ENCODE peak calls at places on chromosome 16, in five cellular contexts. K, W, C, B and I are unnamed samples.

GRCh38 chr16:6021544-6021943 is 923.9 kb upstream of the EEF2KMT start:
- DNase-seq in K (no peak), W (no peak), C (no peak), B (no peak), I (no peak)

GRCh38 chr16:49499018-49499785 is 125.6 kb downstream of the C16orf78 start:
- DNase-seq in K (no peak), W (no peak), C (no peak), B (no peak), I (no peak)

GRCh38 chr16:68234188-68235104 is 1.5 kb downstream of the ESRP2 start:
- DNase-seq in K (no peak), W (peak), C (peak), B (no peak), I (peak)

GRCh38 chr16:14193316-14193871 is 122.3 kb downstream of the MRTFB start:
- DNase-seq in K (no peak), W (no peak), C (no peak), B (peak), I (no peak)

GRCh38 chr16:2740476-2740875 is 12.0 kb upstream of the SRRM2 start:
- DNase-seq in K (no peak), W (no peak), C (no peak), B (no peak), I (no peak)

GRCh38 chr16:66093217-66093616 is 273.3 kb upstream of the CDH5 start:
- DNase-seq in K (no peak), W (no peak), C (no peak), B (no peak), I (no peak)

GRCh38 chr16:57807252-57807967 is 5.1 kb upstream of the KIFC3 start:
- DNase-seq in K (no peak), W (no peak), C (no peak), B (no peak), I (no peak)

GRCh38 chr16:57235128-57236092 is 9.6 kb upstream of the ARL2BP start:
- DNase-seq in K (peak), W (peak), C (no peak), B (no peak), I (no peak)

GRCh38 chr16:927406-927805 is 43.4 kb downstream of the LMF1 start:
- DNase-seq in K (no peak), W (no peak), C (no peak), B (no peak), I (no peak)

GRCh38 chr16:82699711-82700495 is 73.1 kb downstream of the CDH13 start:
- DNase-seq in K (no peak), W (no peak), C (no peak), B (no peak), I (no peak)

GRCh38 chr16:31284926-31285325 is 25.2 kb downstream of the ITGAM start:
- DNase-seq in K (no peak), W (peak), C (no peak), B (no peak), I (no peak)

GRCh38 chr16:31291376-31291775 is 31.6 kb downstream of the ITGAM start:
- DNase-seq in K (no peak), W (no peak), C (no peak), B (no peak), I (no peak)

GRCh38 chr16:31286421-31287032 is 26.8 kb downstream of the ITGAM start:
- DNase-seq in K (no peak), W (no peak), C (no peak), B (peak), I (no peak)
- TF ChIP-seq EZH2 in K (no peak), W (no peak), C (no peak), B (no peak), I (no peak)

DNA sequence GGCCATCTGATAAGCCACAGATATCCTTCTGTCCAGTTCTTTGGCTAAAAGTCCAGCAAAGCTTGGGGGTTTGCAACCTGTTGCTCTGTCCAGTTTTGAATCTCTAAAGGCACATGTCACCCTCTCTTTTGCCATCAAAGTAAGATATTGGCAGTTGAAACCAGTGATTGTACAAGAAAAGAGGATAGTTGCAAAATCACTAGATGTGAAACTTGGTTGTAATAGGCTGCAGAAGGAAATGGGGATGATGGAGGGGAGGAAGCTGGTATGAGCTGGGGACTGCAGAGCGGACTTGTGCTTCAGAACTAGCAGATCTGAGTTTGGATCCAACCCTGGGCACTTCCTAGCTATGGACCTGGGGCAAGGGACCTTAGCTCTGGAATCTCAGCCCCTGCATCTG is 188.2 kb downstream of the HAPSTR1 start:
- DNase-seq in K (no peak), W (no peak), C (no peak), B (no peak), I (no peak)
- TF ChIP-seq JUND in K (no peak), W (no peak), C (no peak), B (no peak), I (no peak)

GRCh38 chr16:54280751-54281150 is 5.8 kb downstream of the IRX3 start:
- DNase-seq in K (no peak), W (no peak), C (no peak), B (no peak), I (peak)

GRCh38 chr16:54282202-54282922 is 4.2 kb downstream of the IRX3 start:
- DNase-seq in K (peak), W (no peak), C (peak), B (no peak), I (peak)

GRCh38 chr16:54282923-54283734 is 3.5 kb downstream of the IRX3 start:
- DNase-seq in K (no peak), W (no peak), C (peak), B (no peak), I (no peak)

GRCh38 chr16:54283735-54284318 is 2.8 kb downstream of the IRX3 start:
- DNase-seq in K (no peak), W (no peak), C (peak), B (no peak), I (no peak)

GRCh38 chr16:54281535-54282201 is 4.9 kb downstream of the IRX3 start:
- DNase-seq in K (no peak), W (no peak), C (peak), B (no peak), I (no peak)
- TF ChIP-seq EZH2 in K (no peak), W (no peak), C (peak), B (no peak), I (no peak)

DNA sequence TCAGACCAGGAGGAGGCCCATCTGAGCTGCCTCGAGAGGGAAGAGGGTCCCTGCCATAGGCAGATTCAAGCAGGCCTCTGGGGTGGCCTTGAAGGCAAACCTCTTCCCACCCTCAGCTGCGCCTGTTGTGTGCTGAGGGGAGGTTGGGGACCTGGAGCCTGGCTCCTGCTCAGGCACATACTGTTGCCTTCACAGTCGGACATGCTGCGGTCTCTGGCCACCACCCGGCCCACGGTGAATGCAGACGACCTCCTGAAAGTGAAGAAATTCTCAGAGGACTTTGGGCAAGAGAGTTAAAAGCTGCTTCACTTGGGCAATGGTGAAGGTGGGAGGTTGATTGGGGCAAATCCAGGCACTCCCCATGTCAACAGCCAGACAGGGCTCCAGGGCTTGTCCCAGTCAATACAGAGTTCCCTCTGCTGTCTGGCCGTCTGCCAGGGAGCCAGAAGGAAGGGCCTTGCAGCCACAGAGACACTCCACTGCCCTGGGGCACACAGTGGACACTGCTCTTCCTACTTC is 6.3 kb downstream of the PDF start:
- DNase-seq in K (no peak), W (no peak), C (no peak), B (no peak), I (no peak)
- TF ChIP-seq JUND in K (no peak), W (no peak), C (no peak), B (no peak), I (no peak)

DNA sequence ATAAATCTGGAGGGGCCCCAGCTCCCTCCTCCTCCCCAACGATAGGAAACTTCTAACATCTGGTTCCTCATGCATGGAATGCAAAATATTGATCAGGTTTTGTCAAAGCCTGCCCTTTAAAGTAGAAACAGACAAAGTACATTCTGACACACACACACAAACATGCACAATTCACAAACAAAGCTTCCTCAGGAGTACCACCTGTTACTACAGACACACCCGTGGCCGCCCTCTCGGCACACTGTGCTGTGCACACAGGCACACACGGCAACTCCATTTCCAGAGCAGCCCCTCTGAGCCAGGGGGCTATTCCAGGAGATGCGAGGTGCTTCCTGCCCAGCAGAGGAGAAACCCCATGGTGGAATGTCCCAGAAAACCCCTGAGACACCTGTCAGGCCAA is 151.2 kb downstream of the ZFHX3 start:
- DNase-seq in K (no peak), W (no peak), C (no peak), B (no peak), I (no peak)
- TF ChIP-seq EZH2 in K (no peak), W (no peak), C (no peak), B (no peak), I (no peak)